ENCODE peak calls at places on chromosomes 2 and 18, in eight cellular contexts. One of them, this sample, is unnamed.

GRCh38 chr2:58992062-58992736 is 751.1 kb upstream of the FANCL start:
- DNase-seq in colonic mucosa: no peak
- DNase-seq in D721Med: no peak
- DNase-seq in upper lobe of right lung: no peak
- DNase-seq in left ventricle myocardium inferior: no peak
- DNase-seq in cardiac muscle cell: no peak
- DNase-seq in B cell: no peak
- DNase-seq in fibroblast of pulmonary artery: peak
- DNase-seq in this sample: no peak

GRCh38 chr2:72921866-72922265 is 4.5 kb downstream of the EMX1 start:
- DNase-seq in left ventricle myocardium inferior: no peak
- DNase-seq in colonic mucosa: no peak
- DNase-seq in fibroblast of pulmonary artery: no peak
- DNase-seq in D721Med: no peak
- DNase-seq in upper lobe of right lung: no peak
- DNase-seq in B cell: no peak
- DNase-seq in cardiac muscle cell: no peak
- DNase-seq in this sample: no peak

GRCh38 chr2:182593394-182593707 is 122.7 kb upstream of the DNAJC10 start:
- DNase-seq in D721Med: no peak
- DNase-seq in colonic mucosa: no peak
- DNase-seq in fibroblast of pulmonary artery: peak
- DNase-seq in B cell: no peak
- DNase-seq in left ventricle myocardium inferior: no peak
- DNase-seq in cardiac muscle cell: no peak
- DNase-seq in upper lobe of right lung: no peak
- DNase-seq in this sample: no peak

GRCh38 chr2:45331034-45331786 is 279.9 kb downstream of the SRBD1 start:
- DNase-seq in fibroblast of pulmonary artery: no peak
- DNase-seq in upper lobe of right lung: no peak
- DNase-seq in B cell: no peak
- DNase-seq in cardiac muscle cell: no peak
- DNase-seq in left ventricle myocardium inferior: no peak
- DNase-seq in D721Med: no peak
- DNase-seq in colonic mucosa: no peak
- DNase-seq in this sample: no peak

GRCh38 chr2:167932123-167932693 is 315.2 kb downstream of the STK39 start:
- DNase-seq in cardiac muscle cell: no peak
- DNase-seq in fibroblast of pulmonary artery: no peak
- DNase-seq in D721Med: no peak
- DNase-seq in upper lobe of right lung: no peak
- DNase-seq in B cell: no peak
- DNase-seq in left ventricle myocardium inferior: no peak
- DNase-seq in colonic mucosa: no peak
- DNase-seq in this sample: no peak

GRCh38 chr2:138630164-138630563 is 128.6 kb downstream of the SPOPL start:
- DNase-seq in left ventricle myocardium inferior: no peak
- DNase-seq in colonic mucosa: no peak
- DNase-seq in D721Med: no peak
- DNase-seq in cardiac muscle cell: peak
- DNase-seq in B cell: no peak
- DNase-seq in fibroblast of pulmonary artery: no peak
- DNase-seq in upper lobe of right lung: no peak
- DNase-seq in this sample: no peak

GRCh38 chr2:216299588-216299987 is 72.7 kb downstream of the MARCHF4 start:
- DNase-seq in upper lobe of right lung: no peak
- DNase-seq in D721Med: no peak
- DNase-seq in left ventricle myocardium inferior: no peak
- DNase-seq in colonic mucosa: no peak
- DNase-seq in B cell: no peak
- DNase-seq in fibroblast of pulmonary artery: no peak
- DNase-seq in cardiac muscle cell: no peak
- DNase-seq in this sample: no peak

GRCh38 chr2:75098856-75099255 is 100.5 kb downstream of the TACR1 start:
- DNase-seq in upper lobe of right lung: no peak
- DNase-seq in colonic mucosa: no peak
- DNase-seq in fibroblast of pulmonary artery: peak
- DNase-seq in left ventricle myocardium inferior: no peak
- DNase-seq in cardiac muscle cell: peak
- DNase-seq in B cell: peak
- DNase-seq in D721Med: no peak
- DNase-seq in this sample: peak

GRCh38 chr2:36235426-36235825 is 120.2 kb upstream of the CRIM1 start:
- DNase-seq in upper lobe of right lung: no peak
- DNase-seq in fibroblast of pulmonary artery: no peak
- DNase-seq in colonic mucosa: no peak
- DNase-seq in left ventricle myocardium inferior: no peak
- DNase-seq in D721Med: no peak
- DNase-seq in cardiac muscle cell: no peak
- DNase-seq in B cell: no peak
- DNase-seq in this sample: no peak

GRCh38 chr2:104033399-104033798 is 820.5 kb upstream of the POU3F3 start:
- DNase-seq in upper lobe of right lung: no peak
- DNase-seq in B cell: no peak
- DNase-seq in fibroblast of pulmonary artery: no peak
- DNase-seq in colonic mucosa: no peak
- DNase-seq in cardiac muscle cell: peak
- DNase-seq in D721Med: no peak
- DNase-seq in left ventricle myocardium inferior: no peak
- DNase-seq in this sample: no peak

GRCh38 chr2:55175254-55176093 is 56.6 kb downstream of the CLHC1 start:
- DNase-seq in upper lobe of right lung: no peak
- DNase-seq in left ventricle myocardium inferior: no peak
- DNase-seq in colonic mucosa: no peak
- DNase-seq in D721Med: no peak
- DNase-seq in B cell: peak
- DNase-seq in cardiac muscle cell: peak
- DNase-seq in fibroblast of pulmonary artery: peak
- DNase-seq in this sample: peak

GRCh38 chr2:85853499-85854165 is 35.2 kb downstream of the ST3GAL5 start:
- DNase-seq in colonic mucosa: no peak
- DNase-seq in fibroblast of pulmonary artery: no peak
- DNase-seq in B cell: peak
- DNase-seq in left ventricle myocardium inferior: no peak
- DNase-seq in cardiac muscle cell: no peak
- DNase-seq in upper lobe of right lung: no peak
- DNase-seq in D721Med: no peak
- DNase-seq in this sample: peak

GRCh38 chr18:26919656-26920055 is 54.1 kb upstream of the AQP4 start:
- DNase-seq in D721Med: no peak
- DNase-seq in colonic mucosa: no peak
- DNase-seq in upper lobe of right lung: no peak
- DNase-seq in B cell: no peak
- DNase-seq in left ventricle myocardium inferior: no peak
- DNase-seq in fibroblast of pulmonary artery: peak
- DNase-seq in cardiac muscle cell: peak
- DNase-seq in this sample: no peak

DNA sequence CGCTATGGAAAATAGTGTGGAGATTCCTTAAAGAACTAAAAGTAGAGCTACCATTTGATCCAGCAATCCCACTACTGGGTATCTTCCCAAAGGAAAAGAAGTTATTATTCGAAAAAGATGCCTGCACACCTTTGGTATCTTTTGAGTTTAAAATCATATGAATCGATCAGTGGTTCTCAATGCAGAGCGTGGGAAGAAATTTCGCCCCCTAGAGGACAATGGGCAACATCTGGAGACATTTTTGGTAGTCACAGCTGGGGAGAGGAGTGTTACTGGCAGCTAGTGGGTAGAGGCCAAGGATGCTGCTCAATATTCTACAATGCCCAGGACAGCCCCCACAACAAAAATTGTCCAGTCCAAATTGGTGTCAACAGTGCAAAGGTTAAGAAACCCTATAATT is 425.5 kb downstream of the LRATD1 start:
- DNase-seq in colonic mucosa: no peak
- DNase-seq in left ventricle myocardium inferior: no peak
- DNase-seq in D721Med: no peak
- DNase-seq in upper lobe of right lung: no peak
- DNase-seq in cardiac muscle cell: no peak
- DNase-seq in fibroblast of pulmonary artery: no peak
- DNase-seq in B cell: no peak
- DNase-seq in this sample: no peak
- TF ChIP-seq CTCF in colonic mucosa: no peak
- TF ChIP-seq CTCF in left ventricle myocardium inferior: peak
- TF ChIP-seq CTCF in D721Med: peak
- TF ChIP-seq CTCF in upper lobe of right lung: peak
- TF ChIP-seq CTCF in cardiac muscle cell: no peak
- TF ChIP-seq CTCF in fibroblast of pulmonary artery: no peak
- TF ChIP-seq CTCF in B cell: no peak
- TF ChIP-seq CTCF in this sample: peak

GRCh38 chr2:101655941-101656422 is 41.5 kb upstream of the MAP4K4 start:
- DNase-seq in B cell: no peak
- DNase-seq in D721Med: no peak
- DNase-seq in cardiac muscle cell: no peak
- DNase-seq in upper lobe of right lung: no peak
- DNase-seq in fibroblast of pulmonary artery: peak
- DNase-seq in colonic mucosa: no peak
- DNase-seq in left ventricle myocardium inferior: no peak
- DNase-seq in this sample: no peak

GRCh38 chr2:101658387-101658786 is 39.1 kb upstream of the MAP4K4 start:
- DNase-seq in D721Med: no peak
- DNase-seq in cardiac muscle cell: no peak
- DNase-seq in left ventricle myocardium inferior: no peak
- DNase-seq in upper lobe of right lung: no peak
- DNase-seq in B cell: no peak
- DNase-seq in colonic mucosa: no peak
- DNase-seq in fibroblast of pulmonary artery: no peak
- DNase-seq in this sample: no peak

GRCh38 chr2:101653469-101653868 is 44.0 kb upstream of the MAP4K4 start:
- DNase-seq in cardiac muscle cell: no peak
- DNase-seq in upper lobe of right lung: no peak
- DNase-seq in colonic mucosa: no peak
- DNase-seq in fibroblast of pulmonary artery: no peak
- DNase-seq in B cell: no peak
- DNase-seq in left ventricle myocardium inferior: no peak
- DNase-seq in D721Med: no peak
- DNase-seq in this sample: no peak

DNA sequence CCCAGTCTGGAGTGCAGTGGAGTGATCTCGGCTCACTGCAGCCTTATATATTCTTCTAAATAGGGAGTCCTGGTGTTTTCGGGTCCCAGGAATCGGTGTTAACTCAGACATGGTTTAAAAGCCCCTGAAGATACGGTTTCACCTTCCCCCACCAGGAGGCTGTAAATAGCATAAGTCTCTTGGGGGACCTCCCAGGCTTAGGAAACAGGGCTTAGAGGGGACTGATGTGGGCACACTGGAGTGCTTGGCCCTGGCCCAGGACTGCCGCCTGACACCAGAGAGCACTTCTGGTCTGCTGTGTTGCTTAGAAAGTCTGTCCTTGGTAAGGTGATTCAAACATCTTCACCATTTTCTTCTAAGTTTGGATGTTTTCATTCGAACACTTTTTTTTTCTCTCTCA is 39.7 kb upstream of the MAP4K4 start:
- DNase-seq in left ventricle myocardium inferior: no peak
- DNase-seq in cardiac muscle cell: no peak
- DNase-seq in fibroblast of pulmonary artery: no peak
- DNase-seq in B cell: no peak
- DNase-seq in D721Med: no peak
- DNase-seq in upper lobe of right lung: no peak
- DNase-seq in colonic mucosa: no peak
- DNase-seq in this sample: no peak
- TF ChIP-seq CTCF in left ventricle myocardium inferior: no peak
- TF ChIP-seq CTCF in cardiac muscle cell: no peak
- TF ChIP-seq CTCF in fibroblast of pulmonary artery: no peak
- TF ChIP-seq CTCF in B cell: no peak
- TF ChIP-seq CTCF in D721Med: no peak
- TF ChIP-seq CTCF in upper lobe of right lung: no peak
- TF ChIP-seq CTCF in colonic mucosa: no peak
- TF ChIP-seq CTCF in this sample: no peak

DNA sequence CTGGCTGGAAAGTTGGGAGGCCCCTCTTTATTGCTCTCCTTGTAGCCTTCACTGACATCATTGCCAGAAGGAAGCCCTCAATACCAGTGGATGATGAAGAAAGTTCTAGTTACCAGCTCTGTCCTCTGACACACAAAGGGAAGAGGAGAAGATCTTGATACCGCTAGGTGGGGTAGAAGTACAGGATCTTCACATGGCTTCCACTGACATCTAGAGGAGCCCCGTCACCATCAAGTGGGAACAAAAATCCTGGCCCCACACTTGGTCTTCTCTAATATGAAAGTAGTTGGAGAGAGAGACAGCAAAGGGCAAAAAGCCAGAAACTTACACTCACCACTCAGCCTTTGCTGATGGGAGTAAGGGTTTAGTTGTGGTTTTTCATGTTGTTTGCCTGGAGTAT is 12.4 kb downstream of the XIRP2 start:
- DNase-seq in colonic mucosa: no peak
- DNase-seq in cardiac muscle cell: peak
- DNase-seq in upper lobe of right lung: no peak
- DNase-seq in fibroblast of pulmonary artery: peak
- DNase-seq in D721Med: no peak
- DNase-seq in left ventricle myocardium inferior: no peak
- DNase-seq in B cell: no peak
- DNase-seq in this sample: no peak
- TF ChIP-seq CTCF in colonic mucosa: no peak
- TF ChIP-seq CTCF in cardiac muscle cell: peak
- TF ChIP-seq CTCF in upper lobe of right lung: no peak
- TF ChIP-seq CTCF in fibroblast of pulmonary artery: peak
- TF ChIP-seq CTCF in D721Med: no peak
- TF ChIP-seq CTCF in left ventricle myocardium inferior: peak
- TF ChIP-seq CTCF in B cell: no peak
- TF ChIP-seq CTCF in this sample: no peak

DNA sequence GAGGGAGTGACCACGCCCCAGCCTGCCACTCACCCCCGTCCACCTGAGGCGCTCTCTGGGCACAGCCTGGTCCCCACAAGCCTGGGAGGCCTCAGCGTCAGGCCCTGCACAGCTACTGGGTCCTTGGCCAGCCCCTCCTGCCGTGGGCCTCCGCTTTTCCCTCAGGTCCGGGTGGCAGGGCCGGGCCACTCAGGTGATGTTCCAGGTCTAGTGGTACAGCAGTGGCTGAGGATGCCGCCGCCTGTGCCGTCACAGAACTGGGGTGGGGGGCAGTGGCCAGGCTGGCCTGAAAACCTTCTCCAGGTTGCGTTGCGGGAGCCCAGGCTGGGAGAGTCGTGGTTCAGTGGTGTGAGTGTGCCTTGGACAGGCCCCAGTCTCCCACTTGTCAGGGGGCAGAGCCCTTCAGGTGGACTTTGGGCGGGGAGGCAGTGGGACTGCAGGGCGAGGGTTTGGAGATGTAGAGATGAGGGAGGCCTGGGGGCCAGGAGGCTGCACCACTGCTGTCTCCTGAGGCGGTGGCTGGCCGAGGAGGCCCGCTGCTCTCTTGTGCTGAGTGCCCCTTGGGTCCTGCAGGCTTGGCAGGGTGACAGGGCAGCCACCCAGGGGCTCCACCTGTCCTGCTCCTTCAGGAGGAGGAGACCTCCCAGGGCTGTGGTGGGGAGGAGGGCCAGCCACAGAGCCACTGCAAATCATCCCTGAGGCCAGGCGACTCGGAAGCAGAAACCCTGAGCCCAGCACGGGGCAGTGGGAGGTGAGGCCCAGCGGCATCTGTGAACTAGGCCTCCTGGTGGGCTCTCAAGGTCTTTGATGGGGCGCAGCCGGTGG is 7.6 kb downstream of the GPC1 start:
- DNase-seq in left ventricle myocardium inferior: no peak
- DNase-seq in upper lobe of right lung: no peak
- DNase-seq in B cell: no peak
- DNase-seq in colonic mucosa: no peak
- DNase-seq in cardiac muscle cell: no peak
- DNase-seq in fibroblast of pulmonary artery: no peak
- DNase-seq in D721Med: no peak
- DNase-seq in this sample: no peak
- TF ChIP-seq CTCF in left ventricle myocardium inferior: no peak
- TF ChIP-seq CTCF in upper lobe of right lung: no peak
- TF ChIP-seq CTCF in B cell: no peak
- TF ChIP-seq CTCF in colonic mucosa: no peak
- TF ChIP-seq CTCF in cardiac muscle cell: no peak
- TF ChIP-seq CTCF in fibroblast of pulmonary artery: no peak
- TF ChIP-seq CTCF in D721Med: no peak
- TF ChIP-seq CTCF in this sample: no peak